ENCODE peak calls at places on chromosomes 1 and 21, in six cellular contexts. Y is mesothelial cell of epicardium, C is HFFc6, A is heart right ventricle, Q is neural progenitor cell, J is cardiac fibroblast. G is an unnamed sample.

GRCh38 chr1:61337037-61337436 is 254.7 kb downstream of the NFIA start:
- DNase-seq in A (no peak), J (peak), Q (no peak), Y (no peak), C (no peak), G (no peak)

GRCh38 chr21:45370575-45370974 is 34.4 kb upstream of the COL18A1 start:
- DNase-seq in A (peak), Q (no peak), J (no peak), C (no peak), Y (no peak), G (no peak)

GRCh38 chr1:76826072-76826827 is 41.0 kb upstream of the ST6GALNAC5 start:
- DNase-seq in J (peak), Q (no peak), Y (no peak), A (no peak), C (peak), G (no peak)

GRCh38 chr1:161196521-161197451 is 2.1 kb downstream of the ADAMTS4 start:
- DNase-seq in C (peak), Q (peak), J (peak), A (peak), Y (no peak), G (no peak)

GRCh38 chr1:151990856-151991198 is 2.8 kb downstream of the S100A10 start:
- DNase-seq in C (peak), Y (no peak), J (peak), Q (no peak), A (no peak), G (no peak)

GRCh38 chr1:198663996-198664789 is 25.4 kb downstream of the PTPRC start:
- DNase-seq in A (no peak), Q (no peak), C (no peak), Y (no peak), J (no peak), G (no peak)

GRCh38 chr21:30408782-30409494 is 13.1 kb downstream of the KRTAP13-1 start:
- DNase-seq in C (no peak), Y (no peak), J (peak), A (peak), Q (peak), G (no peak)

GRCh38 chr1:15849775-15850449 is 2.4 kb downstream of the SPEN start:
- DNase-seq in Y (peak), J (peak), A (no peak), Q (peak), C (peak), G (no peak)

GRCh38 chr1:194102607-194103006 is 916.2 kb upstream of the B3GALT2 start:
- DNase-seq in J (peak), Q (peak), Y (no peak), C (peak), A (no peak), G (no peak)

GRCh38 chr1:56921486-56921885 is 44.3 kb downstream of the C8B start:
- DNase-seq in C (no peak), Q (no peak), A (no peak), Y (no peak), J (peak), G (no peak)

GRCh38 chr1:1144122-1144842 is 28.4 kb upstream of the C1orf159 start:
- DNase-seq in C (no peak), J (no peak), Q (peak), Y (no peak), A (no peak), G (no peak)

GRCh38 chr1:183365676-183366075 is 52.5 kb downstream of the NMNAT2 start:
- DNase-seq in Q (no peak), C (no peak), A (no peak), J (no peak), Y (no peak), G (no peak)

GRCh38 chr1:11692899-11693590 is 1.5 kb downstream of the DRAXIN start:
- DNase-seq in A (no peak), J (peak), Q (peak), C (peak), Y (no peak), G (peak)

GRCh38 chr1:165900576-165901380 is 73.4 kb downstream of the UCK2 start:
- DNase-seq in Q (no peak), Y (no peak), A (no peak), J (peak), C (no peak), G (no peak)

GRCh38 chr21:46159841-46160562 is 4.6 kb upstream of the FTCD start:
- DNase-seq in J (no peak), C (no peak), Q (no peak), A (no peak), Y (no peak), G (no peak)

GRCh38 chr21:26332873-26333272 is 162.3 kb upstream of the APP start:
- DNase-seq in C (no peak), Q (no peak), A (no peak), Y (no peak), J (no peak), G (no peak)

GRCh38 chr1:2376931-2377672 is 14.3 kb downstream of the MORN1 start:
- DNase-seq in A (peak), Q (no peak), C (no peak), J (no peak), Y (no peak), G (no peak)

GRCh38 chr1:21942464-21942863 is 5.4 kb upstream of the HSPG2 start:
- DNase-seq in C (no peak), J (no peak), A (no peak), Y (no peak), Q (peak), G (no peak)

DNA sequence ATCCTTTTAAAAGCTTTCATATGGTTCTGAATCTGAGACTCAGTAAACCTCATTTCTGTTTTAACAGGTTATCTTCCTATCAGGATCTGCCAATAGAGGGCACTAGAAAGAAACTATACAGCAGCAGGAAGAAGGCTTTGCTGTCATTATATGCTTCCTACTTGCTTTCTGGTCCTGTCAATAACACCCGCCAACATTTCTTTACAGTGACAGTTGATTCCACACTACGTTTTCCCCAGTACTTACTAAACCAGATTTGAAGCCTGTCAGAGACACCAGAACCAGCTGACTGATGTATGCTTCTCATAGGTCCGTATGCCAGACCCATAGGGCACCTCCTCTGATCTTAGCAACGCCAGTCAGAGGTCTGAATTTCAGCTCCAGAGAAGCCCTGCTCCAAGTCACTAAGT is 341.0 kb upstream of the NEGR1 start:
- DNase-seq in Y (no peak), Q (peak), C (peak), J (peak), A (no peak), G (no peak)
- TF ChIP-seq CTCF in Y (peak), Q (peak), C (peak), J (peak), A (peak), G (peak)

GRCh38 chr1:170881268-170882265 is 53.8 kb upstream of the MROH9 start:
- DNase-seq in A (no peak), Y (no peak), Q (peak), J (peak), C (peak), G (no peak)
- TF ChIP-seq CTCF in A (peak), Y (no peak), Q (peak), J (peak), C (peak), G (no peak)

DNA sequence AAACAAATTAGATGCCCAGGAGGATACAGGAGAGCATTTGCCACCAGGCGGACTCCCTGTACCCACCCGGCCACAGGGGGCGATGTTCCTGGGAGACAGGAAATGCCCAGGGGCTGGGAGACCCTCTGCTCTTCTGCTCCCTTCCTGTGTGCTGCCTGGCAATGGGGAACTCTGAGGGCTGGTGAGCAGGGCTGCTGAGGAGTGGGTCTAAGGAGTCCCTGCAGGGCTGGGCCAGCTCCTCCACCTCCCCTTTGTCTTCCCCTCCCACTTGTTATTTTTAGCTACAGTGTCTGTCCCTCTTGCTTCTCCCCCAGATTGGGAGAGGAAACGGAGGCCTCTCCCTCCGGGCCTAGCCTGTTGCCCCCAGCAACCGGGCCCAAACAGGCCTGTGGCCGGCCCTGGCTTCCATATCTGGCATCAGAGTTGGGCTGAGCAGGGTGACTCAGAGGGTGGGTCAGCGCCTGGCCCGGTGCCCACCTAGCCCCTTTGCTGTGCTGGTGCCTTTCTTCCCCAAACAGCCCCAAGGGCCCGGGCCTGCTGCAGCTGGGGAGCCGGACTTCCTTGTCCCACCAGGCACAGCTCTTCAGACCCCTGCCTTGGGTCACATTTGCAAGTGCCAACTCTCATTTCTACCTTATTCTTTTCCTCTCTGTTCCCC is 11.7 kb downstream of the LMNA start:
- DNase-seq in C (peak), A (peak), J (peak), Q (no peak), Y (no peak), G (peak)
- TF ChIP-seq CTCF in C (peak), A (no peak), J (peak), Q (peak), Y (no peak), G (no peak)

GRCh38 chr1:207991331-207991914 is 80.5 kb upstream of the CD34 start:
- DNase-seq in Q (no peak), C (no peak), Y (no peak), A (no peak), J (no peak), G (no peak)

GRCh38 chr1:207996632-207997031 is 85.7 kb upstream of the CD34 start:
- DNase-seq in Q (no peak), C (no peak), Y (no peak), A (no peak), J (no peak), G (no peak)

GRCh38 chr1:207990455-207990854 is 79.5 kb upstream of the CD34 start:
- DNase-seq in J (no peak), A (no peak), Q (no peak), Y (no peak), C (no peak), G (no peak)

GRCh38 chr1:207995576-207995975 is 84.7 kb upstream of the CD34 start:
- DNase-seq in Q (no peak), A (no peak), C (no peak), J (no peak), Y (no peak), G (no peak)

GRCh38 chr1:207993477-207994445 is 82.8 kb upstream of the CD34 start:
- DNase-seq in J (peak), C (no peak), Q (peak), Y (no peak), A (no peak), G (no peak)
- TF ChIP-seq CTCF in J (peak), C (peak), Q (peak), Y (no peak), A (no peak), G (no peak)

GRCh38 chr1:6359568-6360496 is 33.7 kb downstream of the ACOT7 start:
- DNase-seq in C (peak), Q (peak), A (peak), J (peak), Y (no peak), G (peak)
- TF ChIP-seq CTCF in C (peak), Q (no peak), A (no peak), J (no peak), Y (no peak), G (no peak)

GRCh38 chr1:53134961-53135734 is 7.3 kb downstream of the SLC1A7 start:
- DNase-seq in Q (no peak), C (no peak), A (no peak), Y (no peak), J (peak), G (no peak)

GRCh38 chr1:53138991-53139884 is 3.2 kb downstream of the SLC1A7 start:
- DNase-seq in J (no peak), A (no peak), Q (no peak), C (no peak), Y (no peak), G (no peak)

GRCh38 chr1:53139911-53140310 is 2.5 kb downstream of the SLC1A7 start:
- DNase-seq in C (no peak), Q (no peak), A (no peak), Y (no peak), J (peak), G (no peak)

GRCh38 chr1:53135735-53136114 is 6.7 kb downstream of the SLC1A7 start:
- DNase-seq in Y (no peak), C (peak), Q (no peak), J (peak), A (no peak), G (peak)

DNA sequence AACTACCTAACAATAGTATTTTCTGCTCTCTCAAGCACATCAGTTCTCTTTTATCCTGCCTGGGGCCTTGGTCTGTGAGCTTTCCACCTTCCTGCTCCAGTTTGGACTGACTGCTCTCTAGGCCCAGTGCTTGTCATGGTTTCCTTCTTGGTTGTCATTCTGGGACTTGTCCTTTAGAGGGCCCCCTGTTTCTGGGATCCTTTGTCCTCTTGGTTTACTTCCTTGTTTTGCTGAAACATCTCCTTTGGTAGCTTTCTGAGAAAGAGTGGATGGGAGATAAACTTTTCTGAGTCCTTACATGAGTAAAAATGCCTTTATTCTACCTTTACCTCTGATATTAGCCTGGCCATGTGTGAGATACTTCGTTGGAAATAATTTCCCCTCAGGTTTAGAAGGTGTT is 4.7 kb downstream of the SLC1A7 start:
- DNase-seq in Q (no peak), J (no peak), Y (no peak), A (no peak), C (no peak), G (no peak)
- TF ChIP-seq CTCF in Q (no peak), J (peak), Y (no peak), A (no peak), C (peak), G (no peak)

DNA sequence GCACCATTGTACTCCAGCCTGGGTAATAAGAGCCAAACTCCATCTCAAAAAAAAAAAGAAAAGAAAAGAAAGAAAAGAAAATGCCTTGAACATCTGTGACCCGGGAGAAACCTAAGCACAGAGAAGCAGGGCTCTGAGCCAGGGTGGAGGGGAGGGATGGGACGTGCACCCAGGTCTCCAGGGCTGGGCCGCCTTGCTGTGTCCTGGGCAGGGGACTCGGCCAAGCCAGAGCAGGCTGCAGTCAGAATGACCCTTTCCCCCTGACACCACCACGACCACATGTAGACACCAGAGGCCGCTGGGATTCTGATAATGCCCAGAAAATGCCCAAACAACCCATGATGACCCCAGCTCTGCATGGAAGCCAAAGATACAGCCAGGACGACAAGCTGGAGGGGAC is 17.8 kb downstream of the CHD5 start:
- DNase-seq in C (no peak), J (no peak), A (no peak), Q (no peak), Y (no peak), G (no peak)
- TF ChIP-seq CTCF in C (no peak), J (no peak), A (no peak), Q (no peak), Y (no peak), G (no peak)

GRCh38 chr1:119739150-119739549 is 27.4 kb downstream of the PHGDH start:
- DNase-seq in C (no peak), J (no peak), Y (no peak), A (no peak), Q (no peak), G (no peak)
- TF ChIP-seq CTCF in C (no peak), J (no peak), Y (no peak), A (no peak), Q (no peak), G (no peak)

GRCh38 chr1:109499661-109500536 is 6.0 kb downstream of the CYB561D1 start:
- DNase-seq in Q (peak), Y (no peak), J (peak), C (peak), A (no peak), G (no peak)
- TF ChIP-seq CTCF in Q (peak), Y (no peak), J (peak), C (peak), A (no peak), G (peak)

G was measured in natural killer cell.